ENCODE peak calls at places on chromosome 19, in six cellular contexts. One of them, this sample, is unnamed.

GRCh38 chr19:42277821-42278809 is 9.1 kb downstream of the CIC start:
- DNase-seq in LHCN-M2: peak
- DNase-seq in stimulated activated CD4-positive, alpha-beta T cell treated with anti-CD3 and anti-CD28 coated beads, TNF-alpha, amount 100 ng/mL, for 24 hours: no peak
- DNase-seq in fibroblast of the aortic adventitia: peak
- DNase-seq in NCI-H1105 treated with DMSO at 0.1 percent for 48 hours: no peak
- DNase-seq in activated CD4-positive, alpha-beta T cell treated with anti-CD3 and anti-CD28 coated beads, Interleukin-2, amount 50 U/mL, for 48 hours: no peak
- DNase-seq in this sample: no peak

GRCh38 chr19:45057444-45057843 is 18.6 kb downstream of the CLASRP start:
- DNase-seq in LHCN-M2: no peak
- DNase-seq in stimulated activated CD4-positive, alpha-beta T cell treated with anti-CD3 and anti-CD28 coated beads, TNF-alpha, amount 100 ng/mL, for 24 hours: no peak
- DNase-seq in fibroblast of the aortic adventitia: no peak
- DNase-seq in NCI-H1105 treated with DMSO at 0.1 percent for 48 hours: no peak
- DNase-seq in activated CD4-positive, alpha-beta T cell treated with anti-CD3 and anti-CD28 coated beads, Interleukin-2, amount 50 U/mL, for 48 hours: no peak
- DNase-seq in this sample: no peak

GRCh38 chr19:1948676-1949075 is 7.7 kb downstream of the CSNK1G2 start:
- DNase-seq in LHCN-M2: no peak
- DNase-seq in stimulated activated CD4-positive, alpha-beta T cell treated with anti-CD3 and anti-CD28 coated beads, TNF-alpha, amount 100 ng/mL, for 24 hours: no peak
- DNase-seq in fibroblast of the aortic adventitia: no peak
- DNase-seq in NCI-H1105 treated with DMSO at 0.1 percent for 48 hours: no peak
- DNase-seq in activated CD4-positive, alpha-beta T cell treated with anti-CD3 and anti-CD28 coated beads, Interleukin-2, amount 50 U/mL, for 48 hours: no peak
- DNase-seq in this sample: no peak

GRCh38 chr19:57096640-57097361 is 23.0 kb upstream of the USP29 start:
- DNase-seq in LHCN-M2: no peak
- DNase-seq in stimulated activated CD4-positive, alpha-beta T cell treated with anti-CD3 and anti-CD28 coated beads, TNF-alpha, amount 100 ng/mL, for 24 hours: no peak
- DNase-seq in fibroblast of the aortic adventitia: no peak
- DNase-seq in NCI-H1105 treated with DMSO at 0.1 percent for 48 hours: no peak
- DNase-seq in activated CD4-positive, alpha-beta T cell treated with anti-CD3 and anti-CD28 coated beads, Interleukin-2, amount 50 U/mL, for 48 hours: no peak
- DNase-seq in this sample: no peak

GRCh38 chr19:5691205-5691929 is 1.3 kb downstream of the RPL36 start:
- DNase-seq in LHCN-M2: peak
- DNase-seq in stimulated activated CD4-positive, alpha-beta T cell treated with anti-CD3 and anti-CD28 coated beads, TNF-alpha, amount 100 ng/mL, for 24 hours: no peak
- DNase-seq in fibroblast of the aortic adventitia: peak
- DNase-seq in NCI-H1105 treated with DMSO at 0.1 percent for 48 hours: peak
- DNase-seq in activated CD4-positive, alpha-beta T cell treated with anti-CD3 and anti-CD28 coated beads, Interleukin-2, amount 50 U/mL, for 48 hours: peak
- DNase-seq in this sample: no peak

GRCh38 chr19:28737526-28737925 is 475.4 kb downstream of the UQCRFS1 start:
- DNase-seq in LHCN-M2: no peak
- DNase-seq in stimulated activated CD4-positive, alpha-beta T cell treated with anti-CD3 and anti-CD28 coated beads, TNF-alpha, amount 100 ng/mL, for 24 hours: no peak
- DNase-seq in fibroblast of the aortic adventitia: peak
- DNase-seq in NCI-H1105 treated with DMSO at 0.1 percent for 48 hours: no peak
- DNase-seq in activated CD4-positive, alpha-beta T cell treated with anti-CD3 and anti-CD28 coated beads, Interleukin-2, amount 50 U/mL, for 48 hours: no peak
- DNase-seq in this sample: no peak

GRCh38 chr19:15282311-15282705 is 50.0 kb downstream of the BRD4 start:
- DNase-seq in LHCN-M2: no peak
- DNase-seq in stimulated activated CD4-positive, alpha-beta T cell treated with anti-CD3 and anti-CD28 coated beads, TNF-alpha, amount 100 ng/mL, for 24 hours: no peak
- DNase-seq in fibroblast of the aortic adventitia: no peak
- DNase-seq in NCI-H1105 treated with DMSO at 0.1 percent for 48 hours: peak
- DNase-seq in activated CD4-positive, alpha-beta T cell treated with anti-CD3 and anti-CD28 coated beads, Interleukin-2, amount 50 U/mL, for 48 hours: no peak
- DNase-seq in this sample: no peak

GRCh38 chr19:53912653-53913052 is 3.6 kb downstream of the CACNG7 start:
- DNase-seq in LHCN-M2: no peak
- DNase-seq in stimulated activated CD4-positive, alpha-beta T cell treated with anti-CD3 and anti-CD28 coated beads, TNF-alpha, amount 100 ng/mL, for 24 hours: no peak
- DNase-seq in fibroblast of the aortic adventitia: no peak
- DNase-seq in NCI-H1105 treated with DMSO at 0.1 percent for 48 hours: no peak
- DNase-seq in activated CD4-positive, alpha-beta T cell treated with anti-CD3 and anti-CD28 coated beads, Interleukin-2, amount 50 U/mL, for 48 hours: no peak
- DNase-seq in this sample: no peak

GRCh38 chr19:6536138-6536671 is 5.4 kb downstream of the TNFSF9 start:
- DNase-seq in LHCN-M2: no peak
- DNase-seq in stimulated activated CD4-positive, alpha-beta T cell treated with anti-CD3 and anti-CD28 coated beads, TNF-alpha, amount 100 ng/mL, for 24 hours: peak
- DNase-seq in fibroblast of the aortic adventitia: peak
- DNase-seq in NCI-H1105 treated with DMSO at 0.1 percent for 48 hours: no peak
- DNase-seq in activated CD4-positive, alpha-beta T cell treated with anti-CD3 and anti-CD28 coated beads, Interleukin-2, amount 50 U/mL, for 48 hours: peak
- DNase-seq in this sample: no peak

GRCh38 chr19:17235618-17236413 is 9.8 kb downstream of the OCEL1 start:
- DNase-seq in LHCN-M2: peak
- DNase-seq in stimulated activated CD4-positive, alpha-beta T cell treated with anti-CD3 and anti-CD28 coated beads, TNF-alpha, amount 100 ng/mL, for 24 hours: peak
- DNase-seq in fibroblast of the aortic adventitia: peak
- DNase-seq in NCI-H1105 treated with DMSO at 0.1 percent for 48 hours: peak
- DNase-seq in activated CD4-positive, alpha-beta T cell treated with anti-CD3 and anti-CD28 coated beads, Interleukin-2, amount 50 U/mL, for 48 hours: peak
- DNase-seq in this sample: peak

GRCh38 chr19:10061717-10062310 is 24.3 kb upstream of the SHFL start:
- DNase-seq in LHCN-M2: no peak
- DNase-seq in stimulated activated CD4-positive, alpha-beta T cell treated with anti-CD3 and anti-CD28 coated beads, TNF-alpha, amount 100 ng/mL, for 24 hours: no peak
- DNase-seq in fibroblast of the aortic adventitia: no peak
- DNase-seq in NCI-H1105 treated with DMSO at 0.1 percent for 48 hours: no peak
- DNase-seq in activated CD4-positive, alpha-beta T cell treated with anti-CD3 and anti-CD28 coated beads, Interleukin-2, amount 50 U/mL, for 48 hours: no peak
- DNase-seq in this sample: no peak

This sample was measured in NCI-H345.